ENCODE peak calls at places on chromosomes 2 and 18, in four cellular contexts. V, U, O and P are unnamed samples.

GRCh38 chr18:55266981-55267380 is 307.7 kb upstream of the CCDC68 start:
- DNase-seq in V (no peak), U (no peak), O (no peak), P (no peak)

GRCh38 chr2:200634231-200634964 is 48.6 kb downstream of the AOX1 start:
- DNase-seq in V (no peak), U (no peak), O (no peak), P (no peak)

GRCh38 chr2:175877845-175878563 is 124.1 kb downstream of the LNPK start:
- DNase-seq in V (no peak), U (no peak), O (peak), P (no peak)

GRCh38 chr2:236161082-236161462 is 7.1 kb downstream of the GBX2 start:
- DNase-seq in V (no peak), U (no peak), O (no peak), P (no peak)

GRCh38 chr18:22641973-22642372 is 224.3 kb upstream of the CTAGE1 start:
- DNase-seq in V (no peak), U (no peak), O (peak), P (no peak)

GRCh38 chr2:216389565-216389964 is 17.3 kb upstream of the MARCHF4 start:
- DNase-seq in V (no peak), U (no peak), O (no peak), P (no peak)

GRCh38 chr2:8546319-8547283 is 135.3 kb upstream of the ID2 start:
- DNase-seq in V (peak), U (no peak), O (no peak), P (peak)

GRCh38 chr2:135997380-135997779 is 12.0 kb upstream of the DARS1 start:
- DNase-seq in V (peak), U (no peak), O (peak), P (peak)

GRCh38 chr2:98160574-98160973 is 73.6 kb downstream of the VWA3B start:
- DNase-seq in V (no peak), U (no peak), O (no peak), P (no peak)

GRCh38 chr2:1671916-1672315 is 72.4 kb downstream of the PXDN start:
- DNase-seq in V (no peak), U (no peak), O (no peak), P (no peak)

GRCh38 chr18:70422061-70422965 is 133.5 kb downstream of the SOCS6 start:
- DNase-seq in V (peak), U (peak), O (peak), P (peak)

GRCh38 chr2:67974564-67975430 is 88.0 kb downstream of the C1D start:
- DNase-seq in V (peak), U (no peak), O (peak), P (peak)

GRCh38 chr18:9319333-9319732 is 15.2 kb upstream of the TWSG1 start:
- DNase-seq in V (no peak), U (no peak), O (no peak), P (no peak)

GRCh38 chr2:14189929-14190328 is 442.6 kb upstream of the LRATD1 start:
- DNase-seq in V (no peak), U (no peak), O (no peak), P (no peak)

GRCh38 chr2:98029718-98030222 is 34.0 kb upstream of the TMEM131 start:
- DNase-seq in V (no peak), U (no peak), O (no peak), P (no peak)

GRCh38 chr18:58578835-58579560 is 49.9 kb downstream of the ALPK2 start:
- DNase-seq in V (no peak), U (peak), O (no peak), P (no peak)

GRCh38 chr2:1546023-1546591 is 132.8 kb downstream of the TPO start:
- DNase-seq in V (peak), U (peak), O (peak), P (peak)

DNA sequence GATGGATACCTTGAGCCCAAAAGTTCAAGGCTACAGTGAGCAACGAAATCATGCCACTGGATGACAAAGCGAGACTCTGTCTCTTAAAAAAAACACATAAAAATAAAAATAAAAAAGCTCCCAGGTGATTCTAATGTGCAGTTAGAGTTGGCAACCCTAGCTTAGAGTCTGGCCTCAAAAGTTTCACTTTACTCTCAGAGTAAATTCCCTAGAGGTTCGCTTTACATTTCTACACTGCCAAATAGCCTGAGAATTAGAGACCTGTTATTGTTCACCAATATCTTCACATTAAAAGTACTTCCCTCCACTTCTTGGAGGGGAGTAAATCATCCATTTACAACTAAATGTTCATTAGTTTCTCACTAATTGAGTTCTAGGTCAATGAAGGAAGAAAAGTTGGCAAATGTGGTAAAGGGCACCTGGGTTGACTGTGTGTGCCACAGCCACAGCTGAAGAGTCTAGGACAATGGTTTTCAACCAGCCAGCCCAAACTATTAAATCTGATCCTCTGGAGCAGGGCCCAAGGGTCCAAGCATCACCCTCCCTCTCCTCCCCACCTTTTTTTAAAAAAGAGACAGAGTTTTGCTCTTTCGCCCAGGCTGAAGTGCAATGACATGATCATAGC is 15.2 kb upstream of the TMEM37 start:
- DNase-seq in V (no peak), U (no peak), O (no peak), P (no peak)
- H3K4me3 ChIP-seq in V (no peak), U (no peak), O (no peak), P (no peak)

GRCh38 chr2:120134263-120134662 is 88.9 kb downstream of the TMEM185B start:
- DNase-seq in V (no peak), U (peak), O (no peak), P (no peak)
- H3K27ac ChIP-seq in V (no peak), U (peak), O (no peak), P (no peak)

GRCh38 chr2:26709323-26710110 is 17.0 kb downstream of the KCNK3 start:
- DNase-seq in V (no peak), U (no peak), O (no peak), P (peak)

GRCh38 chr2:26710743-26711456 is 18.4 kb downstream of the KCNK3 start:
- DNase-seq in V (no peak), U (no peak), O (no peak), P (peak)

GRCh38 chr2:26708457-26708856 is 15.9 kb downstream of the KCNK3 start:
- DNase-seq in V (no peak), U (no peak), O (no peak), P (peak)

GRCh38 chr2:26711457-26712155 is 19.1 kb downstream of the KCNK3 start:
- DNase-seq in V (no peak), U (no peak), O (no peak), P (peak)

GRCh38 chr2:26710174-26710573 is 17.7 kb downstream of the KCNK3 start:
- DNase-seq in V (no peak), U (no peak), O (no peak), P (peak)
- H3K4me3 ChIP-seq in V (no peak), U (no peak), O (no peak), P (no peak)

GRCh38 chr2:217843353-217843752 is 159.4 kb downstream of the TNS1 start:
- DNase-seq in V (no peak), U (no peak), O (no peak), P (no peak)
- H3K27ac ChIP-seq in V (no peak), U (no peak), O (peak), P (no peak)

DNA sequence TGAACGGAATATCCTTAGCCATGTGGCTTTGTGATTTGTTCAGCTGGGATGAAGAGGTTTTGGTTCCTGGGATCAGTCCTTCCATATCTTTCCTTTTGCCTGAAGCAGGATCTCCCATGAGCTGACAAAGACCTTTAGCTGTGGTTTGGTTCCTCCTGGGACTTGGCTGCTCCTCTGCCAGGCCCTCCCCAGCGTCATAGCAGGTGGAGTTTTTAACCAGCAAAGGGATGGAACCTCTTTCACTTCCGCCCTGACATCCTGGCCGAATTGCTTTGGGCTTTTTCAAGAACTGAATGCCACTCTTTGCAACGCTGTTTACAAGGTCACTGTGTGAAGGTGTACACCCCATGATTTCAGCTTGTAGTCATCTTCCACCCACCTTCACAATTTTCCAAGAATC is 410 bp downstream of the PCARE start:
- DNase-seq in V (no peak), U (no peak), O (no peak), P (no peak)
- H3K4me3 ChIP-seq in V (no peak), U (no peak), O (no peak), P (no peak)

GRCh38 chr2:119253760-119254600 is 30.3 kb downstream of the STEAP3 start:
- DNase-seq in V (no peak), U (no peak), O (no peak), P (no peak)
- H3K27ac ChIP-seq in V (no peak), U (peak), O (no peak), P (no peak)

GRCh38 chr18:48949051-48949605 is 1.6 kb downstream of the SMAD7 start:
- DNase-seq in V (peak), U (no peak), O (peak), P (peak)

GRCh38 chr18:48949606-48950535 is 894 bp downstream of the SMAD7 start:
- DNase-seq in V (peak), U (no peak), O (no peak), P (peak)

GRCh38 chr18:48952287-48953095 is 1.7 kb upstream of the SMAD7 start:
- DNase-seq in V (peak), U (no peak), O (peak), P (peak)

GRCh38 chr18:48951448-48952286 is 902 bp upstream of the SMAD7 start:
- DNase-seq in V (peak), U (no peak), O (peak), P (peak)

DNA sequence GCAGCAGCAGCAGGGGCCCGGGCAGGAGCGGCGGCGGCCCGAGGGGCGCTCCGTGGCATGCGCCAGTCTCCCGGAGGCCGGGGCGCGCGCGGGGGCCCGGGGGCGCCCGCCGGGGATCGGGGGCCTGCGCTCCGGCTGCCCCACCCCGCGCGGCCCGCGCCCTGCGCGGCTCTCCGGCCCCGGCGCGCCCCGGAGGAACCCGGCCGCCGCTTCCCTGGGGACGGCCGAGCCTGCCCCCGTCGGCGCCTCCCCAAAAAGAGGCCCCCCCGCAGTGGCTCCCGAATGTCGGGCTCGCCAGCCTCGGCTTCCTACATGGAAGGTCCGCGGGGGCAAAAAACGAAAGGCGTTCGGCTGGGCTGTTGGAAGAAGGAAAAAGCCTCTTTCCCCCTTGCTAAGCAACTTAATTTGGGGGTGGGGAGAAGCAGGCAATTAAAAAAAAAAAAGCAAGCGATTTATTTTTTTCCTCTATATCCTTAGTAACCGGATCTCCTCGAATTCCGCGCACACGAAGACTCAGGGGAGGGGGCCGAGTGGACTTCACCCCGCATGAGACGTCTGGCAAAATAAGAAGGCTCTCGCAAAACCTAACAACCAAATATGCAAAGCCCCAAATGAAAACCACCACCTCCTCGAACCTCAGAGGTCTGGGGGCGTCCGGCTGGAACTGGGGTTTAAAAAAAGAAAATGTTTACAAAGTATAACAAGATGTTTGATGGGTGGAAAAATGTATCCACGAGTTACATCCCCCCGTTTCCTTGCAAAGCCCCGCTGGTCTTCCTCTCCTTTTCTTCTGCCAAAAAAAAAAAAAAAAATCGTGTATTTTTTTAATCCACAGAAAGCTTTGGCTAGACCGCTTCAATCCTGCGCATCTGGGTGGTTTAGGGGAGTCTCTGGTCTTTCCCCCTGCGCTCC is at the start of gene SMAD7:
- DNase-seq in V (peak), U (no peak), O (no peak), P (peak)
- H3K4me3 ChIP-seq in V (peak), U (peak), O (peak), P (peak)